ENCODE peak calls at places on chromosomes 3 and 15, in five cellular contexts. P, F, H, K and L are unnamed samples.

GRCh38 chr3:142853270-142854163 is 35.4 kb downstream of the PCOLCE2 start:
- DNase-seq in K (no peak), F (peak; percentile 61), H (no peak), P (no peak), L (no peak)

GRCh38 chr3:17577795-17578520 is 164.5 kb downstream of the TBC1D5 start:
- DNase-seq in F (no peak), K (no peak), H (no peak), P (no peak), L (no peak)

GRCh38 chr15:41971893-41972340 is 440 bp downstream of the EHD4 start:
- DNase-seq in P (peak; percentile 35), K (no peak), F (peak; percentile 42), H (no peak), L (no peak)

GRCh38 chr3:132867956-132868355 is 145.7 kb upstream of the NPHP3 start:
- DNase-seq in F (no peak), H (no peak), K (no peak), P (no peak), L (no peak)

GRCh38 chr3:25424238-25425013 is 3.6 kb upstream of the RARB start:
- DNase-seq in H (no peak), P (no peak), K (no peak), F (no peak), L (no peak)

GRCh38 chr3:139718415-139718814 is 40.6 kb upstream of the NMNAT3 start:
- DNase-seq in H (no peak), K (no peak), F (peak; percentile 18), P (no peak), L (no peak)

GRCh38 chr3:117734431-117734830 is 1024.9 kb downstream of the TUSC7 start:
- DNase-seq in F (no peak), H (no peak), K (no peak), P (no peak), L (no peak)

GRCh38 chr3:136624894-136625815 is 127.0 kb downstream of the STAG1 start:
- DNase-seq in H (no peak), F (no peak), P (no peak), K (peak; percentile 8), L (no peak)

GRCh38 chr3:58562498-58562897 is 14.7 kb downstream of the FAM107A start:
- DNase-seq in K (no peak), P (no peak), H (no peak), F (no peak), L (no peak)

GRCh38 chr15:52699457-52699856 is 20.3 kb upstream of the ATOSA start:
- DNase-seq in F (no peak), P (no peak), K (no peak), H (no peak), L (no peak)

GRCh38 chr3:187839422-187839821 is 94.2 kb upstream of the BCL6 start:
- DNase-seq in F (no peak), H (no peak), K (no peak), P (no peak), L (no peak)

GRCh38 chr3:12948891-12949711 is 107.7 kb upstream of the RPL32 start:
- DNase-seq in F (no peak), K (peak; percentile 60), H (no peak), P (no peak), L (no peak)

GRCh38 chr15:76274226-76274625 is 37.0 kb downstream of the ETFA start:
- DNase-seq in P (no peak), H (no peak), K (no peak), F (no peak), L (no peak)

GRCh38 chr3:76550522-76551201 is 489.2 kb upstream of the ROBO2 start:
- DNase-seq in H (no peak), K (no peak), P (no peak), F (no peak), L (no peak)
- H3K4me3 ChIP-seq in H (no peak overlapping the region), K (no peak overlapping the region), P (no peak overlapping the region), F (no peak overlapping the region), L (no peak overlapping the region)

GRCh38 chr15:81329446-81329845 is 5.5 kb upstream of the STARD5 start:
- DNase-seq in F (no peak), K (no peak), P (no peak), H (no peak), L (no peak)

GRCh38 chr15:81333363-81333762 is 9.4 kb upstream of the STARD5 start:
- DNase-seq in F (no peak), H (no peak), P (no peak), K (no peak), L (no peak)

GRCh38 chr15:81330351-81331085 is 6.6 kb upstream of the STARD5 start:
- DNase-seq in F (no peak), K (no peak), P (no peak), H (no peak), L (no peak)

GRCh38 chr15:81332326-81332725 is 8.4 kb upstream of the STARD5 start:
- DNase-seq in F (no peak), K (no peak), P (no peak), H (no peak), L (no peak)

GRCh38 chr15:81331600-81331999 is 7.7 kb upstream of the STARD5 start:
- DNase-seq in F (no peak), H (no peak), K (no peak), P (no peak), L (no peak)
- H3K4me3 ChIP-seq in F (no peak overlapping the region), H (no peak overlapping the region), K (no peak overlapping the region), P (no peak overlapping the region), L (no peak overlapping the region)

GRCh38 chr3:191290311-191291025 is 38.7 kb upstream of the CCDC50 start:
- DNase-seq in P (no peak), F (no peak), H (no peak), K (peak; percentile 62), L (no peak)
- H3K4me3 ChIP-seq in P (no peak overlapping the region), F (no peak overlapping the region), H (no peak overlapping the region), K (peak overlapping the region; percentile 53), L (no peak overlapping the region)

DNA sequence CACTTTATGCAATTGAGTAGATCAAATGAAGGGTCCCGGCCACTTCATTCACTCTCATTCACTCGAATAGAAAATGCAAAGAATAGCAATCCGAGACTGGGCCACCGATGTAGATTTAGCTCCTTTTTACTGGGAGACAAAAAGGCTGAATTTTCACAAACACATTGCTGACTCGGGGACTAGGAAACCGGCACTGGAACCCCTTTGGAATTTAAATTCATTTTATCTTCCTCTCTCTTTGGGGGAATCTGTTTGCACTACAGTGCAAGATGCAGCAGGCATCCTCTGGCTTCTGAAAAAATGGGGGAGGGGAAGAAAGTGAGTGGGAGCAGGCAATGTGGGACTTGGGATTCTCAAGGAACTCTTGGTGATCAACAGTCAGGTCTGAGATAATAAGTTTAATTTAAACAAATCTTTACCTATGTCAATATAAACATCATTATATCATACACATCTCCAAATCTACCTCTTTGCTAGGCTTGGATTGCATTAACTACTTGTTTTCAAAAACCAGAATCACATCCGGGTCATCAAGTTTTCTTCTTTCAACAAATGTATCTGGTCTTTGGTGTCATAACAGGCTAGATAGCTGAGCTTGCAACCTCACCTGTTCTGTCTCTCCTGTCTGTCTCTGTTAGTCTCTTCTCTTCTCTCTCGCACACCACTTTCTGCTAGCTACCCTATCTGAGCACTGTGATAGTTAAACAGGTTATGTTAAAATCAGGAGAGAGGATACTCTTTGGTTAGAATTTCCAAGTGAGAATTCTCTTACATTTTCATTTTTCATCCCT is 6.6 kb downstream of the FOXB1 start:
- DNase-seq in H (no peak), P (no peak), F (no peak), K (no peak), L (no peak)
- H3K4me3 ChIP-seq in H (no peak overlapping the region), P (no peak overlapping the region), F (no peak overlapping the region), K (no peak overlapping the region), L (no peak overlapping the region)

DNA sequence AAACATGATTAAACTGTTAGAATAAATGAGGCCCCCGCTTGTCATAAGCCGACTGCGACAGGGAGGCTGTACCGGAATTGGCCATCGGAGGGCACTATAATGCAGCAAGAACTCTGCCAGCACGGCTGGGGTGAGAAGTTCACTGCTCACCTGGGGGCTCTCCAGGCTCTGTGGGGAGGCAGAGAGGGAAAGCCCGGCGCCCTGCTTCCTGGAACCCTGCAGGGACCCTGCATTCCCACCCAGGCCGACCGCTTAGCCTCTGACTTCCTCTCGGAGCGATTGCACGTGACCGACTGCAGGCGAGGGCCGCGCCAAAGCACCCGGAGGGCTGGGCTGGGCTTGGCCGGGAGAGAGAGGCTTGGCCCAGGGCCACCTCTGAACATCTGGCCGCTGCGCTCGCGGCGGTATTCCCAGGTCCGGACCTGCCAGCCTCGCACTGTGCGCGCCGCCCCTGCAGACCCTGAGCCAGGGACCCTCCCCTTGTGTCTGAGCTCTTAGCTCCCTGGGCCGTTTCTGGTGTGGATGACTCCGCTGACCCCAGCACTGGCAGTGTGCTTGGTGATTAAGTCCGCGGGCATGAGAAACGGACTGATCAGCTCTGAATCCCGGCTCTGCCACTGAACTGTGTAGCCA is 26.2 kb downstream of the DRD3 start:
- DNase-seq in K (peak; percentile 84), H (peak; percentile 30), F (peak; percentile 83), P (peak; percentile 87), L (peak; percentile 93)
- H3K4me3 ChIP-seq in K (peak overlapping the region; percentile 59), H (peak overlapping the region; percentile 31), F (peak overlapping the region; percentile 38), P (peak overlapping the region; percentile 60), L (peak overlapping the region; percentile 34)